ENCODE peak calls at places on chromosomes 2 and 18, in four cellular contexts. One of them, this sample, is unnamed.

GRCh38 chr2:73214120-73215035 is at the start of gene SMYD5:
- DNase-seq in fibroblast of pulmonary artery: peak; percentile 87
- DNase-seq in pancreas: peak; percentile 87
- DNase-seq in fibroblast of lung: peak; percentile 82
- DNase-seq in this sample: peak; percentile 87

GRCh38 chr2:100237770-100238169 is 84.5 kb downstream of the LONRF2 start:
- DNase-seq in fibroblast of pulmonary artery: no peak
- DNase-seq in pancreas: no peak
- DNase-seq in fibroblast of lung: no peak
- DNase-seq in this sample: no peak

GRCh38 chr2:95268208-95269035 is 5.8 kb upstream of the PROM2 start:
- DNase-seq in fibroblast of pulmonary artery: no peak
- DNase-seq in fibroblast of lung: no peak
- DNase-seq in pancreas: no peak
- DNase-seq in this sample: no peak

GRCh38 chr2:226835420-226835795 is 446 bp upstream of the RHBDD1 start:
- DNase-seq in fibroblast of lung: no peak
- DNase-seq in pancreas: peak; percentile 43
- DNase-seq in fibroblast of pulmonary artery: no peak
- DNase-seq in this sample: no peak

GRCh38 chr18:14943486-14943885 is 195.5 kb downstream of the ANKRD30B start:
- DNase-seq in fibroblast of pulmonary artery: no peak
- DNase-seq in fibroblast of lung: no peak
- DNase-seq in pancreas: no peak
- DNase-seq in this sample: no peak

GRCh38 chr2:126399001-126399400 is 257.0 kb upstream of the GYPC start:
- DNase-seq in fibroblast of pulmonary artery: no peak
- DNase-seq in fibroblast of lung: no peak
- DNase-seq in pancreas: no peak
- DNase-seq in this sample: no peak

GRCh38 chr18:69968073-69968472 is 20.4 kb upstream of the CD226 start:
- DNase-seq in fibroblast of lung: no peak
- DNase-seq in pancreas: no peak
- DNase-seq in fibroblast of pulmonary artery: no peak
- DNase-seq in this sample: no peak

GRCh38 chr2:132774189-132774588 is 104.2 kb upstream of the LYPD1 start:
- DNase-seq in pancreas: no peak
- DNase-seq in fibroblast of pulmonary artery: no peak
- DNase-seq in fibroblast of lung: no peak
- DNase-seq in this sample: no peak

GRCh38 chr2:111616651-111617218 is 267.3 kb downstream of the ANAPC1 start:
- DNase-seq in pancreas: no peak
- DNase-seq in fibroblast of lung: no peak
- DNase-seq in fibroblast of pulmonary artery: no peak
- DNase-seq in this sample: no peak

GRCh38 chr2:179822540-179822939 is 38.9 kb downstream of the ZNF385B start:
- DNase-seq in fibroblast of lung: no peak
- DNase-seq in fibroblast of pulmonary artery: no peak
- DNase-seq in pancreas: no peak
- DNase-seq in this sample: no peak

GRCh38 chr2:179826297-179826696 is 35.1 kb downstream of the ZNF385B start:
- DNase-seq in fibroblast of lung: no peak
- DNase-seq in fibroblast of pulmonary artery: no peak
- DNase-seq in pancreas: no peak
- DNase-seq in this sample: no peak

GRCh38 chr2:179825494-179825893 is 35.9 kb downstream of the ZNF385B start:
- DNase-seq in fibroblast of lung: no peak
- DNase-seq in pancreas: no peak
- DNase-seq in fibroblast of pulmonary artery: no peak
- DNase-seq in this sample: peak; percentile 5

GRCh38 chr2:179824961-179825360 is 36.5 kb downstream of the ZNF385B start:
- DNase-seq in fibroblast of lung: no peak
- DNase-seq in pancreas: no peak
- DNase-seq in fibroblast of pulmonary artery: no peak
- DNase-seq in this sample: no peak
- TF ChIP-seq CTCF in fibroblast of lung: no peak
- TF ChIP-seq CTCF in pancreas: no peak
- TF ChIP-seq CTCF in fibroblast of pulmonary artery: no peak
- TF ChIP-seq CTCF in this sample: no peak

GRCh38 chr2:118833716-118834439 is 13.6 kb downstream of the EN1 start:
- DNase-seq in pancreas: no peak
- DNase-seq in fibroblast of lung: no peak
- DNase-seq in fibroblast of pulmonary artery: no peak
- DNase-seq in this sample: no peak

GRCh38 chr2:118834440-118834810 is 13.0 kb downstream of the EN1 start:
- DNase-seq in fibroblast of pulmonary artery: no peak
- DNase-seq in fibroblast of lung: no peak
- DNase-seq in pancreas: no peak
- DNase-seq in this sample: no peak

GRCh38 chr2:118834901-118835738 is 12.3 kb downstream of the EN1 start:
- DNase-seq in fibroblast of pulmonary artery: no peak
- DNase-seq in fibroblast of lung: no peak
- DNase-seq in pancreas: no peak
- DNase-seq in this sample: no peak

GRCh38 chr2:118832071-118832790 is 15.2 kb downstream of the EN1 start:
- DNase-seq in pancreas: no peak
- DNase-seq in fibroblast of lung: no peak
- DNase-seq in fibroblast of pulmonary artery: no peak
- DNase-seq in this sample: no peak

GRCh38 chr2:118832791-118833715 is 14.4 kb downstream of the EN1 start:
- DNase-seq in fibroblast of pulmonary artery: no peak
- DNase-seq in pancreas: no peak
- DNase-seq in fibroblast of lung: no peak
- DNase-seq in this sample: no peak
- H3K4me3 ChIP-seq in fibroblast of pulmonary artery: no peak overlapping the region
- H3K4me3 ChIP-seq in pancreas: no peak overlapping the region
- H3K4me3 ChIP-seq in fibroblast of lung: no peak overlapping the region
- H3K4me3 ChIP-seq in this sample: no peak overlapping the region

DNA sequence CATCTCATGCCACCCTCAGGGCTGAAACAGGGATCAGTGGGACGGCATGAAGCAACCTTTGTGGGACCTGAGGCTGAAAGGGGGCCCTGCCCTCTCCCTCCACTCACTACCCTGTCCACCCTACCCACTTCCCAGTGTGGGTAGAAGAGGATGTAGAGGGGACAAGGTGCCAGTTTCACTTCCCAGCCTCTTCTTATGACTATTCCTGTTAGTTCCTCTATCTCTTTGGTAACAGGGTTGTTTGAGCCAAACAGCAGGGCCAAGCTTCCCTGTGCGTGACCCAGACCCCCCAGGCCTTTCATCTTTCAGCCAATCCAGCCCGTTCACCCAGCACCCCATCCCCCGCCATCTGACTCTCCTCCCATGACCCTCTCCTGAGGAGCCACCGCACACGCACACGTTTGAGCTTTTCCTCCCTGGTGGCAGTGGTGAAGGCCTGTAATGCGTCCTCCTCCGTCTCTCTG is 82.3 kb downstream of the STPG4 start:
- DNase-seq in pancreas: no peak
- DNase-seq in fibroblast of lung: no peak
- DNase-seq in fibroblast of pulmonary artery: no peak
- DNase-seq in this sample: no peak
- TF ChIP-seq CTCF in pancreas: no peak
- TF ChIP-seq CTCF in fibroblast of lung: no peak
- TF ChIP-seq CTCF in fibroblast of pulmonary artery: no peak
- TF ChIP-seq CTCF in this sample: no peak

DNA sequence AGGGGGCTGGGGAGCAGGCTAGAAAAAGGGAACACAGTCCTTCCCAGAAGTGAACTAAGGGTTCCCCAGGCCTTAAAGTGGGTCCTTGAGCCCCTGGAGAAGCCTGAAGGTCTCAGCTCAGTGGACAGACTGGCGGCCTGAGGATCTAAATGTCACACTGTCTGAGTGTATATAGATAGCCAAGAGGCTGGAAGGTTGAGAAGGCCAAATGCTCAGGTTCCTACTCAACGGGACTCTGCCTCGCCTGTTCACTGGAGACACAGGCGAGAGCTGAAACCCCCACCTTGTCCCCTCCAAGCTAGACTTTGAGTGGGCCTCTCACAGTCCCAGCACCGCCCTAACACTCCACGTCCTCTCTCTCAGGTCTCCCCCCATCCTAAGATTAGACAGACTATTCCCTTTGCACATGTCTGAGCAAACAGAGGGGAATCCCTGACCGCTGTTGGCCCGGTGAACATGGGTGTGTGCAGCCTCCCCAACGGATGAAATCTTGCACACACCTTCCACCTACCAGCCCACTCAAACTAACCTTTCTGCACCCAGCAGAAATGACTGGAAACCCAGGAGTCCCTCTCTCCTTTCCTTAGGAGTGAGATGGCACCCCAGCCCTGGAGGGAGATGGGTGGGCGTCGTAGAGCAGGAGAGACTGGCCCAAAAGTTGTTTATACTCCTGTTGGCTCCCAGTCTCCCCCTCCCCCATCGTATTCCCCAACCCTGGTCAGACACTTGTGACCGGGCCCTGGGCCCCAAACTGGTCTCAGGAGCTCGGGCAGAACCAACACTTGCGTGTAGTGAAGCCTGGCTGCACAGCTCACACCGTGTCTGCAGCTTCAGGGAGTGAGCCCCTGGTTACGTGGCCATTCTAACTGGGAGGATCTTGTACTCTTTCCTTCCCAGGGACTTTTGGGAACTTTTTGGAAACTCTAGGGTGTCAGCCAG is 1.9 kb downstream of the PKDCC start:
- DNase-seq in pancreas: peak; percentile 40
- DNase-seq in fibroblast of lung: peak; percentile 42
- DNase-seq in fibroblast of pulmonary artery: no peak
- DNase-seq in this sample: peak; percentile 29
- H3K4me3 ChIP-seq in pancreas: peak overlapping the region; percentile 65
- H3K4me3 ChIP-seq in fibroblast of lung: peak overlapping the region; percentile 71
- H3K4me3 ChIP-seq in fibroblast of pulmonary artery: peak overlapping the region; percentile 93
- H3K4me3 ChIP-seq in this sample: peak overlapping the region; percentile 99

GRCh38 chr2:159926695-159927094 is 128.7 kb upstream of the CD302 start:
- DNase-seq in pancreas: no peak
- DNase-seq in fibroblast of pulmonary artery: no peak
- DNase-seq in fibroblast of lung: no peak
- DNase-seq in this sample: no peak
- TF ChIP-seq CTCF in pancreas: no peak
- TF ChIP-seq CTCF in fibroblast of pulmonary artery: no peak
- TF ChIP-seq CTCF in fibroblast of lung: no peak
- TF ChIP-seq CTCF in this sample: no peak

GRCh38 chr18:34936772-34937171 is 104.4 kb upstream of the MAPRE2 start:
- DNase-seq in fibroblast of pulmonary artery: no peak
- DNase-seq in fibroblast of lung: no peak
- DNase-seq in pancreas: no peak
- DNase-seq in this sample: peak; percentile 72

GRCh38 chr18:34932363-34932762 is 108.8 kb upstream of the MAPRE2 start:
- DNase-seq in fibroblast of lung: no peak
- DNase-seq in pancreas: no peak
- DNase-seq in fibroblast of pulmonary artery: no peak
- DNase-seq in this sample: no peak

GRCh38 chr18:34938102-34938501 is 103.1 kb upstream of the MAPRE2 start:
- DNase-seq in fibroblast of lung: no peak
- DNase-seq in fibroblast of pulmonary artery: no peak
- DNase-seq in pancreas: no peak
- DNase-seq in this sample: no peak

GRCh38 chr18:34932792-34933466 is 108.3 kb upstream of the MAPRE2 start:
- DNase-seq in pancreas: no peak
- DNase-seq in fibroblast of pulmonary artery: no peak
- DNase-seq in fibroblast of lung: no peak
- DNase-seq in this sample: no peak

GRCh38 chr18:34933880-34934689 is 107.1 kb upstream of the MAPRE2 start:
- DNase-seq in fibroblast of lung: peak; percentile 37
- DNase-seq in fibroblast of pulmonary artery: peak; percentile 12
- DNase-seq in pancreas: no peak
- DNase-seq in this sample: peak; percentile 36
- H3K4me3 ChIP-seq in fibroblast of lung: no peak overlapping the region
- H3K4me3 ChIP-seq in fibroblast of pulmonary artery: no peak overlapping the region
- H3K4me3 ChIP-seq in pancreas: no peak overlapping the region
- H3K4me3 ChIP-seq in this sample: no peak overlapping the region

GRCh38 chr2:203395858-203396257 is 67.7 kb downstream of the ABI2 start:
- DNase-seq in fibroblast of pulmonary artery: no peak
- DNase-seq in pancreas: no peak
- DNase-seq in fibroblast of lung: no peak
- DNase-seq in this sample: peak; percentile 32

GRCh38 chr2:203396667-203397066 is 68.5 kb downstream of the ABI2 start:
- DNase-seq in pancreas: no peak
- DNase-seq in fibroblast of lung: no peak
- DNase-seq in fibroblast of pulmonary artery: no peak
- DNase-seq in this sample: no peak

GRCh38 chr2:203399031-203399430 is 70.8 kb downstream of the ABI2 start:
- DNase-seq in fibroblast of pulmonary artery: no peak
- DNase-seq in fibroblast of lung: no peak
- DNase-seq in pancreas: no peak
- DNase-seq in this sample: no peak

GRCh38 chr2:203394519-203395227 is 66.5 kb downstream of the ABI2 start:
- DNase-seq in pancreas: no peak
- DNase-seq in fibroblast of lung: no peak
- DNase-seq in fibroblast of pulmonary artery: peak; percentile 20
- DNase-seq in this sample: peak; percentile 26
- TF ChIP-seq CTCF in pancreas: no peak
- TF ChIP-seq CTCF in fibroblast of lung: no peak
- TF ChIP-seq CTCF in fibroblast of pulmonary artery: no peak
- TF ChIP-seq CTCF in this sample: peak; percentile 4